ENCODE peak calls at places on chromosomes 11 and 22, in nine cellular contexts. D, H, A, V, T, C, R, M and U are unnamed samples.

GRCh38 chr11:121240650-121241299 is 51.8 kb upstream of the SC5D start:
- DNase-seq in D (no peak), H (no peak), A (no peak), V (no peak), T (no peak), C (no peak), R (no peak), M (no peak), U (no peak)

GRCh38 chr22:44710474-44711235 is 8.7 kb downstream of the PRR5 start:
- DNase-seq in D (no peak), H (no peak), A (no peak), V (no peak), T (no peak), C (no peak), R (no peak), M (no peak), U (no peak)

GRCh38 chr11:75773595-75774353 is 5.2 kb downstream of the DGAT2 start:
- DNase-seq in D (no peak), H (no peak), A (no peak), V (no peak), T (no peak), C (peak), R (no peak), M (no peak), U (no peak)

GRCh38 chr22:38148252-38148651 is 33.4 kb downstream of the PLA2G6 start:
- DNase-seq in D (no peak), H (peak), A (no peak), V (no peak), T (peak), C (no peak), R (no peak), M (no peak), U (peak)

GRCh38 chr11:76752321-76753175 is 30.6 kb upstream of the TSKU start:
- DNase-seq in D (peak), H (peak), A (peak), V (peak), T (peak), C (no peak), R (peak), M (no peak), U (peak)

GRCh38 chr22:19195796-19196731 is 17.5 kb upstream of the SLC25A1 start:
- DNase-seq in D (no peak), H (no peak), A (no peak), V (no peak), T (no peak), C (no peak), R (no peak), M (no peak), U (no peak)

GRCh38 chr22:24363243-24363642 is 64.2 kb upstream of the ADORA2A start:
- DNase-seq in D (no peak), H (no peak), A (no peak), V (no peak), T (no peak), C (no peak), R (no peak), M (no peak), U (no peak)

GRCh38 chr11:1834132-1834610 is 619 bp upstream of the SYT8 start:
- DNase-seq in D (no peak), H (no peak), A (peak), V (no peak), T (peak), C (no peak), R (no peak), M (peak), U (no peak)

GRCh38 chr11:19435306-19435989 is 194.7 kb upstream of the E2F8 start:
- DNase-seq in D (no peak), H (no peak), A (no peak), V (no peak), T (no peak), C (no peak), R (no peak), M (no peak), U (no peak)

GRCh38 chr11:42498971-42499370 is 812.8 kb upstream of the API5 start:
- DNase-seq in D (no peak), H (no peak), A (no peak), V (no peak), T (no peak), C (no peak), R (no peak), M (no peak), U (no peak)

GRCh38 chr22:23218867-23219251 is 38.5 kb downstream of the BCR start:
- DNase-seq in D (no peak), H (peak), A (peak), V (no peak), T (peak), C (peak), R (no peak), M (peak), U (no peak)

GRCh38 chr22:41405588-41405987 is 23.8 kb downstream of the TEF start:
- DNase-seq in D (no peak), H (no peak), A (no peak), V (no peak), T (no peak), C (no peak), R (no peak), M (no peak), U (no peak)

GRCh38 chr22:36934153-36934939 is 20.9 kb downstream of the CSF2RB start:
- DNase-seq in D (no peak), H (no peak), A (no peak), V (no peak), T (no peak), C (no peak), R (peak), M (no peak), U (no peak)

GRCh38 chr11:69304686-69305085 is 10.7 kb downstream of the MYEOV start:
- DNase-seq in D (no peak), H (no peak), A (no peak), V (no peak), T (no peak), C (no peak), R (no peak), M (no peak), U (no peak)

GRCh38 chr11:62592216-62592815 is 993 bp upstream of the TUT1 start:
- DNase-seq in D (no peak), H (no peak), A (no peak), V (no peak), T (no peak), C (no peak), R (no peak), M (no peak), U (no peak)
- TF ChIP-seq POLR2A in D (no peak), H (no peak), A (no peak), V (no peak), T (no peak), C (no peak), R (no peak), M (no peak), U (no peak)

GRCh38 chr11:27356624-27357222 is 6.3 kb downstream of the CCDC34 start:
- DNase-seq in D (no peak), H (no peak), A (no peak), V (no peak), T (no peak), C (no peak), R (no peak), M (no peak), U (no peak)

GRCh38 chr11:27355575-27356104 is 7.4 kb downstream of the CCDC34 start:
- DNase-seq in D (no peak), H (no peak), A (no peak), V (no peak), T (no peak), C (no peak), R (no peak), M (no peak), U (no peak)

GRCh38 chr11:27353593-27354358 is 9.2 kb downstream of the CCDC34 start:
- DNase-seq in D (no peak), H (peak), A (no peak), V (no peak), T (no peak), C (no peak), R (no peak), M (no peak), U (peak)

GRCh38 chr11:27352781-27353180 is 10.2 kb downstream of the CCDC34 start:
- DNase-seq in D (no peak), H (no peak), A (no peak), V (no peak), T (no peak), C (no peak), R (no peak), M (no peak), U (no peak)

GRCh38 chr11:27354359-27354965 is 8.6 kb downstream of the CCDC34 start:
- DNase-seq in D (no peak), H (no peak), A (no peak), V (no peak), T (no peak), C (no peak), R (no peak), M (peak), U (no peak)
- TF ChIP-seq POLR2A in D (no peak), H (no peak), A (no peak), V (no peak), T (no peak), C (no peak), R (no peak), M (no peak), U (no peak)

GRCh38 chr11:60951909-60952741 is at the start of gene SLC15A3:
- DNase-seq in D (peak), H (peak), A (peak), V (peak), T (peak), C (peak), R (peak), M (no peak), U (peak)
- TF ChIP-seq POLR2A in D (no peak), H (no peak), A (no peak), V (no peak), T (no peak), C (peak), R (no peak), M (no peak), U (peak)

DNA sequence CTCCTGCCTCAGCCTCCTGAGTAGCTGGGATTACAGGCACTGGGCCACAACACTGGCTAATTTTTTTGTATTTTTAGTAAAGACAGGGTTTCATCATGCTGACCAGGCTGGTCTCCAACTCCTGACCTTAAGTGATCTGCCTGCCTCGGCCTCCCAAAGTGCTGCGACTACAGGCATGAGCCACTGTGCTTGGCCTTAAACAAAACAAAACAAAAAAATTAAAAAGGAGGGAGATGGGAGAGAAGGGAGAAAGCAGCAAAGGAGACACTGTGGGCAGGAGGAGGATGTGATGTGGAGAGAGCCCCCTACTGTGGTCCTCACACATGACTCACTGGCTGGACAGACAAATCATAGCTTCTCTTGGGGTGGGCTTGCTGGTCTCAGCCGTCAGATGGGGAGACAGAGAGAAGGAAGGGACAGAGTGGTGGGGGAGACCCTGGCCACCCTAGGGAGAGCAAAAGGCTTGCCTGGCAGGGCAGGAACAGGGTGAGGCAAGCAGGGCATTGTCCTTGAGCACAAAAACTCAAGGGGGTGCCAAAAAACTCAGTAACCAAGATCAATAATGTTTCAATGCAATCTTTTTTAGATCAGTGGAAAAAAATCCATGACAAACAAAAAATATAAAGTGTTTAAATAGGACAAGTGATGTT is 31.6 kb downstream of the TPST2 start:
- DNase-seq in D (no peak), H (peak), A (no peak), V (no peak), T (no peak), C (no peak), R (no peak), M (no peak), U (no peak)
- TF ChIP-seq POLR2A in D (no peak), H (no peak), A (no peak), V (no peak), T (no peak), C (no peak), R (no peak), M (no peak), U (no peak)

GRCh38 chr22:46027219-46028068 is 50.5 kb upstream of the WNT7B start:
- DNase-seq in D (peak), H (no peak), A (peak), V (no peak), T (peak), C (no peak), R (no peak), M (peak), U (no peak)
- TF ChIP-seq POLR2A in D (peak), H (no peak), A (no peak), V (no peak), T (peak), C (no peak), R (no peak), M (no peak), U (no peak)

GRCh38 chr11:64923944-64924909 is at the start of gene PPP2R5B:
- DNase-seq in D (peak), H (peak), A (peak), V (peak), T (peak), C (peak), R (peak), M (peak), U (peak)
- TF ChIP-seq POLR2A in D (peak), H (peak), A (no peak), V (peak), T (peak), C (no peak), R (no peak), M (peak), U (peak)